ENCODE peak calls at places on chromosomes 11 and 22, in nine cellular contexts. E is activated T-helper 1 cell treated with anti-CD3 and anti-CD28 coated beads, Interleukin-12 subunit alpha, Interleukin-12 subunit beta, Interleukin-2, Interleukin-4 antibody, amounts not matched to agents 30 ng/mL and 10 ng/mL and 1 ng/mL, durations not matched to agents 14 hours and 24 hours and 36 hours; B is head of caudate nucleus; R is ureter; A is Right ventricle myocardium superior; H is SK-MEL-5; Q is NCI-H1694 treated with DMSO at 0.1 percent for 48 hours; N is left lung; O is substantia nigra. I is an unnamed sample.
A peak's percentile ranks its signal among the peaks of the same experiment; 100 is the strongest.

GRCh38 chr11:68632802-68633201 is 51.5 kb upstream of the GAL start:
- DNase-seq in H (peak; percentile 72), A (peak; percentile 58), R (no peak), B (no peak), Q (peak; percentile 59), E (peak; percentile 11), N (no peak), O (no peak), I (no peak)

GRCh38 chr11:126434950-126435335 is 79.5 kb downstream of the ST3GAL4 start:
- DNase-seq in R (no peak), H (no peak), E (no peak), N (no peak), B (no peak), A (no peak), Q (no peak), O (no peak), I (no peak)

GRCh38 chr22:23431337-23432072 is 148.6 kb downstream of the IGLL1 start:
- DNase-seq in A (no peak), O (no peak), B (no peak), N (no peak), H (no peak), R (peak; percentile 42), E (no peak), Q (no peak), I (no peak)

GRCh38 chr11:123487157-123487744 is 57.2 kb downstream of the GRAMD1B start:
- DNase-seq in R (no peak), H (no peak), Q (no peak), B (no peak), A (no peak), O (no peak), N (no peak), E (no peak), I (peak; percentile 38)

GRCh38 chr11:9716275-9717039 is 52.6 kb downstream of the SWAP70 start:
- DNase-seq in H (no peak), B (no peak), N (no peak), E (no peak), Q (peak; percentile 2), R (no peak), A (no peak), O (no peak), I (no peak)

GRCh38 chr22:31630331-31631329 is 31.4 kb downstream of the PISD start:
- DNase-seq in R (peak; percentile 84), A (peak; percentile 91), E (peak; percentile 82), B (peak; percentile 66), N (peak; percentile 96), Q (no peak), H (peak; percentile 86), O (no peak), I (no peak)

GRCh38 chr11:14095882-14096281 is 133.4 kb downstream of the SPON1 start:
- DNase-seq in Q (no peak), A (no peak), H (no peak), O (no peak), N (no peak), R (no peak), E (no peak), B (no peak), I (no peak)

GRCh38 chr11:1519028-1519736 is 32.6 kb upstream of the MOB2 start:
- DNase-seq in R (no peak), N (peak; percentile 51), O (no peak), H (no peak), A (no peak), B (no peak), E (no peak), Q (no peak), I (no peak)

GRCh38 chr11:14141676-14142075 is 179.2 kb downstream of the SPON1 start:
- DNase-seq in O (no peak), N (no peak), A (no peak), H (no peak), E (no peak), B (no peak), Q (no peak), R (no peak), I (no peak)

GRCh38 chr11:63023851-63024648 is 8.4 kb upstream of the SLC22A8 start:
- DNase-seq in R (peak; percentile 90), E (peak; percentile 67), N (peak; percentile 92), O (peak; percentile 56), Q (peak; percentile 58), A (peak; percentile 92), B (peak; percentile 96), H (peak; percentile 74), I (peak; percentile 49)

GRCh38 chr11:132451942-132452601 is 1080.2 kb downstream of the OPCML start:
- DNase-seq in B (no peak), E (no peak), A (no peak), O (no peak), Q (no peak), R (no peak), H (no peak), N (no peak), I (no peak)

GRCh38 chr22:50318698-50319411 is 8.0 kb downstream of the DENND6B start:
- DNase-seq in R (no peak), B (no peak), E (no peak), O (no peak), A (no peak), H (no peak), Q (no peak), N (no peak), I (no peak)

GRCh38 chr11:86874314-86875056 is 74.1 kb downstream of the PRSS23 start:
- DNase-seq in H (no peak), R (no peak), N (no peak), B (no peak), Q (no peak), O (no peak), E (no peak), A (no peak), I (no peak)

GRCh38 chr22:44677299-44678244 is 24.4 kb upstream of the PRR5 start:
- DNase-seq in H (no peak), A (no peak), O (no peak), Q (peak; percentile 68), E (no peak), R (no peak), N (peak; percentile 61), B (no peak), I (no peak)

GRCh38 chr11:65378928-65379638 is 3.4 kb downstream of the SLC25A45 start:
- DNase-seq in O (no peak), H (no peak), A (no peak), B (no peak), E (no peak), N (no peak), R (no peak), Q (no peak), I (no peak)

GRCh38 chr11:81368192-81368591 is 1365.5 kb downstream of the FAM181B start:
- DNase-seq in H (no peak), N (peak; percentile 72), Q (no peak), E (no peak), A (no peak), O (no peak), B (no peak), R (no peak), I (no peak)

GRCh38 chr22:33735978-33736377 is 184.3 kb downstream of the LARGE1 start:
- DNase-seq in H (no peak), R (no peak), O (no peak), A (no peak), Q (no peak), E (no peak), N (no peak), B (no peak), I (no peak)

GRCh38 chr11:86510674-86511073 is 136.0 kb downstream of the CCDC81 start:
- DNase-seq in E (no peak), B (no peak), R (no peak), H (no peak), A (no peak), O (no peak), Q (no peak), N (no peak), I (no peak)

GRCh38 chr11:70205049-70205725 is 2.1 kb downstream of the FADD start:
- DNase-seq in A (no peak), Q (no peak), E (no peak), H (peak; percentile 96), O (no peak), B (no peak), R (no peak), N (no peak), I (no peak)

I was measured in Caki2.